ENCODE peak calls at places on chromosomes 5 and 9, in eight cellular contexts. X is colonic mucosa, Z is thyroid gland, I is WTC11, K is HCT116, O is right lobe of liver, R is body of pancreas, D is mucosa of descending colon. F is an unnamed sample.

GRCh38 chr5:78795757-78796156 is 147.2 kb upstream of the LHFPL2 start:
- DNase-seq in X (no peak), Z (no peak), I (no peak), K (no peak), O (no peak), R (no peak), D (no peak), F (peak)

GRCh38 chr9:109640232-109641078 is 139.5 kb upstream of the PALM2AKAP2 start:
- DNase-seq in X (no peak), Z (peak), I (peak), K (no peak), O (peak), R (peak), D (peak), F (peak)

GRCh38 chr9:124501771-124502320 is 5.4 kb downstream of the NR5A1 start:
- DNase-seq in X (no peak), Z (no peak), I (no peak), K (no peak), O (no peak), R (no peak), D (no peak), F (no peak)

GRCh38 chr5:141753971-141754713 is 72.1 kb upstream of the ARAP3 start:
- DNase-seq in X (peak), Z (peak), I (peak), K (peak), O (no peak), R (peak), D (no peak), F (peak)

GRCh38 chr9:113350937-113351336 is 1.6 kb downstream of the BSPRY start:
- DNase-seq in X (no peak), Z (no peak), I (no peak), K (no peak), O (no peak), R (no peak), D (no peak), F (no peak)

GRCh38 chr9:137225701-137226331 is 842 bp downstream of the CYSRT1 start:
- DNase-seq in X (no peak), Z (no peak), I (no peak), K (no peak), O (no peak), R (no peak), D (no peak), F (no peak)

GRCh38 chr5:73534971-73535370 is 30.5 kb downstream of the ANKRA2 start:
- DNase-seq in X (no peak), Z (no peak), I (no peak), K (no peak), O (no peak), R (no peak), D (no peak), F (no peak)

GRCh38 chr9:133355881-133356357 is 368 bp downstream of the SURF1 start:
- DNase-seq in X (no peak), Z (no peak), I (peak), K (no peak), O (no peak), R (no peak), D (no peak), F (no peak)

GRCh38 chr9:86500031-86500430 is 145.8 kb upstream of the TUT7 start:
- DNase-seq in X (no peak), Z (no peak), I (no peak), K (no peak), O (no peak), R (no peak), D (no peak), F (no peak)

GRCh38 chr5:127962491-127962890 is 121.1 kb upstream of the SLC12A2 start:
- DNase-seq in X (no peak), Z (no peak), I (no peak), K (no peak), O (no peak), R (no peak), D (no peak), F (no peak)

GRCh38 chr5:51033215-51033614 is 350.0 kb upstream of the ISL1 start:
- DNase-seq in X (no peak), Z (peak), I (no peak), K (no peak), O (no peak), R (peak), D (no peak), F (peak)

GRCh38 chr5:132264546-132265335 is 7.2 kb downstream of the PDLIM4 start:
- DNase-seq in X (peak), Z (no peak), I (no peak), K (no peak), O (no peak), R (no peak), D (no peak), F (no peak)

GRCh38 chr5:180523629-180524466 is 29.7 kb downstream of the CNOT6 start:
- DNase-seq in X (no peak), Z (no peak), I (no peak), K (no peak), O (no peak), R (no peak), D (no peak), F (no peak)

GRCh38 chr9:35675732-35676392 is 2.1 kb downstream of the CA9 start:
- DNase-seq in X (peak), Z (peak), I (peak), K (no peak), O (peak), R (no peak), D (peak), F (no peak)

GRCh38 chr9:131146186-131146585 is 20.8 kb downstream of the NUP214 start:
- DNase-seq in X (no peak), Z (no peak), I (no peak), K (no peak), O (no peak), R (no peak), D (no peak), F (no peak)

GRCh38 chr9:123679330-123679987 is 250.5 kb downstream of the DENND1A start:
- DNase-seq in X (no peak), Z (peak), I (no peak), K (no peak), O (no peak), R (no peak), D (peak), F (no peak)

GRCh38 chr5:142507528-142507927 is 178.4 kb downstream of the FGF1 start:
- DNase-seq in X (no peak), Z (no peak), I (no peak), K (no peak), O (no peak), R (no peak), D (no peak), F (peak)

GRCh38 chr9:124132671-124133147 is 121.1 kb downstream of the LHX2 start:
- DNase-seq in X (peak), Z (no peak), I (no peak), K (no peak), O (no peak), R (no peak), D (no peak), F (no peak)

GRCh38 chr5:172929371-172929838 is 29.8 kb upstream of the RPL26L1 start:
- DNase-seq in X (no peak), Z (no peak), I (no peak), K (no peak), O (no peak), R (no peak), D (no peak), F (no peak)

GRCh38 chr5:143054480-143054941 is 284.3 kb downstream of the ARHGAP26 start:
- DNase-seq in X (peak), Z (no peak), I (no peak), K (no peak), O (no peak), R (no peak), D (no peak), F (no peak)

GRCh38 chr5:157630341-157630740 is 21.9 kb downstream of the SOX30 start:
- DNase-seq in X (no peak), Z (no peak), I (no peak), K (no peak), O (no peak), R (no peak), D (no peak), F (no peak)

GRCh38 chr5:134525687-134526482 is 415 bp downstream of the JADE2 start:
- DNase-seq in X (peak), Z (peak), I (peak), K (no peak), O (peak), R (peak), D (peak), F (peak)

GRCh38 chr9:136081113-136081825 is 13.8 kb downstream of the NACC2 start:
- DNase-seq in X (no peak), Z (peak), I (no peak), K (no peak), O (no peak), R (no peak), D (peak), F (no peak)

GRCh38 chr9:129875687-129876395 is 40.6 kb downstream of the USP20 start:
- DNase-seq in X (no peak), Z (no peak), I (no peak), K (no peak), O (no peak), R (no peak), D (peak), F (no peak)

GRCh38 chr9:6703898-6704639 is 53.7 kb upstream of the KDM4C start:
- DNase-seq in X (peak), Z (peak), I (peak), K (no peak), O (peak), R (peak), D (peak), F (no peak)

GRCh38 chr9:116190997-116191396 is 37.4 kb downstream of the PAPPA start:
- DNase-seq in X (no peak), Z (no peak), I (no peak), K (no peak), O (no peak), R (no peak), D (no peak), F (no peak)

GRCh38 chr5:179119415-179120170 is 59.4 kb downstream of the ZNF354C start:
- DNase-seq in X (peak), Z (no peak), I (no peak), K (no peak), O (no peak), R (no peak), D (no peak), F (no peak)

GRCh38 chr9:80157561-80157983 is 585.8 kb downstream of the TLE4 start:
- DNase-seq in X (no peak), Z (no peak), I (no peak), K (no peak), O (no peak), R (no peak), D (no peak), F (no peak)

GRCh38 chr5:37771731-37772130 is 68.1 kb downstream of the GDNF start:
- DNase-seq in X (no peak), Z (no peak), I (no peak), K (no peak), O (no peak), R (no peak), D (no peak), F (no peak)

GRCh38 chr9:13088734-13089427 is 190.6 kb downstream of the MPDZ start:
- DNase-seq in X (no peak), Z (no peak), I (peak), K (peak), O (peak), R (no peak), D (no peak), F (peak)

GRCh38 chr5:14714706-14715105 is 50.2 kb downstream of the OTULIN start:
- DNase-seq in X (no peak), Z (no peak), I (no peak), K (no peak), O (no peak), R (no peak), D (no peak), F (no peak)

GRCh38 chr5:139664273-139664693 is 16.1 kb downstream of the CXXC5 start:
- DNase-seq in X (no peak), Z (no peak), I (no peak), K (no peak), O (peak), R (no peak), D (no peak), F (no peak)